ENCODE peak calls at places on chromosomes 2 and 18, in four cellular contexts. V is RPMI7951, F is activated B cell treated with CpG ODN at 0.5 μM for 24 hours, P is NCI-H748 treated with DMSO at 0.1 percent for 48 hours. Z is an unnamed sample.

GRCh38 chr2:206802654-206803514 is 37.5 kb downstream of the FASTKD2 start:
- DNase-seq in F (no peak), V (no peak), P (no peak), Z (no peak)

GRCh38 chr2:129575880-129576279 is 403.6 kb upstream of the RAB6C start:
- DNase-seq in F (no peak), V (no peak), P (no peak), Z (no peak)

GRCh38 chr2:14996306-14997014 is 363.9 kb downstream of the LRATD1 start:
- DNase-seq in V (no peak), F (no peak), P (no peak), Z (no peak)

GRCh38 chr2:174682578-174683391 is 81.5 kb downstream of the CHRNA1 start:
- DNase-seq in P (peak; percentile 6), V (peak; percentile 73), F (peak; percentile 63), Z (peak; percentile 59)

GRCh38 chr2:130385709-130386108 is 29.9 kb downstream of the PTPN18 start:
- DNase-seq in F (no peak), P (no peak), V (no peak), Z (no peak)

GRCh38 chr18:6044773-6045172 is 149.5 kb upstream of the TMEM200C start:
- DNase-seq in V (no peak), P (no peak), F (no peak), Z (no peak)

GRCh38 chr2:223051580-223052375 is at the start of gene KCNE4:
- DNase-seq in V (peak; percentile 87), P (no peak), F (no peak), Z (no peak)

GRCh38 chr2:164840458-164840929 is 1.1 kb downstream of the COBLL1 start:
- DNase-seq in V (no peak), F (peak; percentile 46), P (peak; percentile 85), Z (peak; percentile 94)

GRCh38 chr18:45197526-45197970 is 417.7 kb upstream of the SLC14A2 start:
- DNase-seq in V (peak; percentile 95), F (no peak), P (no peak), Z (no peak)

GRCh38 chr2:162146906-162147305 is 5.1 kb downstream of the GCG start:
- DNase-seq in P (no peak), F (no peak), V (peak; percentile 41), Z (no peak)

GRCh38 chr2:131045286-131045924 is 47.9 kb downstream of the FAM168B start:
- DNase-seq in V (no peak), F (no peak), P (no peak), Z (no peak)

GRCh38 chr2:112906276-112906675 is 4.7 kb upstream of the IL37 start:
- DNase-seq in P (no peak), F (no peak), V (peak; percentile 20), Z (no peak)

GRCh38 chr18:35267161-35267651 is 22.8 kb downstream of the ZSCAN30 start:
- DNase-seq in F (peak; percentile 72), P (peak; percentile 77), V (peak; percentile 46), Z (peak; percentile 83)

GRCh38 chr2:28101892-28102291 is 211.4 kb downstream of the BABAM2 start:
- DNase-seq in P (no peak), F (no peak), V (no peak), Z (no peak)

GRCh38 chr18:2970762-2971659 is 41.9 kb downstream of the LPIN2 start:
- DNase-seq in F (no peak), P (no peak), V (no peak), Z (no peak)

GRCh38 chr2:119263656-119264055 is 40.0 kb downstream of the STEAP3 start:
- DNase-seq in V (no peak), F (no peak), P (no peak), Z (no peak)

GRCh38 chr2:18319987-18320386 is 240.5 kb downstream of the RDH14 start:
- DNase-seq in P (no peak), V (no peak), F (no peak), Z (no peak)

GRCh38 chr18:48634491-48634890 is 95.7 kb downstream of the CTIF start:
- DNase-seq in F (no peak), V (no peak), P (no peak), Z (no peak)

GRCh38 chr2:102064679-102065674 is 73.2 kb downstream of the IL1R2 start:
- DNase-seq in V (no peak), P (no peak), F (no peak), Z (no peak)

GRCh38 chr2:110677080-110677479 is 783 bp downstream of the BUB1 start:
- DNase-seq in P (no peak), V (peak; percentile 6), F (no peak), Z (no peak)

GRCh38 chr2:230282936-230283335 is 44.1 kb upstream of the SP140L start:
- DNase-seq in P (no peak), F (no peak), V (no peak), Z (no peak)

GRCh38 chr2:38176619-38177021 is 100.7 kb upstream of the CYP1B1 start:
- DNase-seq in F (no peak), V (peak; percentile 90), P (no peak), Z (no peak)

GRCh38 chr2:104923665-104924064 is 69.8 kb downstream of the POU3F3 start:
- DNase-seq in F (no peak), V (no peak), P (no peak), Z (no peak)

GRCh38 chr2:64938607-64939285 is 50.5 kb upstream of the SLC1A4 start:
- DNase-seq in P (no peak), F (no peak), V (no peak), Z (no peak)

GRCh38 chr2:229205704-229206103 is 65.4 kb downstream of the PID1 start:
- DNase-seq in P (peak; percentile 30), V (no peak), F (no peak), Z (no peak)

GRCh38 chr2:232951891-232952290 is 61.2 kb downstream of the NGEF start:
- DNase-seq in F (no peak), P (no peak), V (peak; percentile 80), Z (no peak)

GRCh38 chr2:191539068-191539467 is 138.9 kb upstream of the NABP1 start:
- DNase-seq in P (no peak), V (peak; percentile 38), F (no peak), Z (no peak)

GRCh38 chr2:228987441-228988155 is 283.5 kb downstream of the PID1 start:
- DNase-seq in P (no peak), V (peak; percentile 20), F (no peak), Z (no peak)

GRCh38 chr2:68606759-68607158 is 36.6 kb upstream of the PROKR1 start:
- DNase-seq in P (no peak), F (no peak), V (no peak), Z (no peak)

GRCh38 chr18:30987479-30988241 is 54.9 kb downstream of the DSC3 start:
- DNase-seq in V (no peak), F (no peak), P (no peak), Z (no peak)

GRCh38 chr2:33267745-33268144 is 208.7 kb upstream of the RASGRP3 start:
- DNase-seq in V (peak; percentile 51), P (no peak), F (no peak), Z (no peak)

GRCh38 chr2:133952420-133952819 is 301.5 kb upstream of the MGAT5 start:
- DNase-seq in V (no peak), P (no peak), F (no peak), Z (no peak)

GRCh38 chr2:177797808-177798207 is 274.8 kb downstream of the PDE11A start:
- DNase-seq in V (no peak), P (no peak), F (no peak), Z (no peak)

GRCh38 chr2:159454185-159454584 is 162.2 kb downstream of the BAZ2B start:
- DNase-seq in V (no peak), F (no peak), P (no peak), Z (no peak)

GRCh38 chr2:173752152-173752551 is 213.0 kb downstream of the SP3 start:
- DNase-seq in V (no peak), F (no peak), P (no peak), Z (no peak)

GRCh38 chr2:74191596-74192380 is 6.6 kb upstream of the MTHFD2 start:
- DNase-seq in P (no peak), V (no peak), F (no peak), Z (peak; percentile 37)

GRCh38 chr2:127000194-127000593 is 101.5 kb downstream of the TEX51 start:
- DNase-seq in F (no peak), V (no peak), P (no peak), Z (no peak)

GRCh38 chr2:113720167-113720566 is 36.3 kb downstream of the SLC35F5 start:
- DNase-seq in P (peak; percentile 8), F (no peak), V (peak; percentile 21), Z (no peak)

GRCh38 chr2:45932278-45932975 is 281.0 kb downstream of the PRKCE start:
- DNase-seq in F (no peak), V (peak; percentile 58), P (no peak), Z (no peak)